ENCODE peak calls at places on chromosome 6, in nine cellular contexts. G, B, X, V, P, F, Z, N and C are unnamed samples.
A peak's percentile ranks its signal among the peaks of the same experiment; 100 is the strongest.

GRCh38 chr6:16872543-16873230 is 111.4 kb upstream of the ATXN1 start:
- DNase-seq in P (no peak), Z (no peak), X (no peak), F (no peak), B (no peak), G (no peak), V (no peak), N (peak; percentile 12), C (peak; percentile 11)

GRCh38 chr6:30163090-30163917 is at the start of gene TRIM15:
- DNase-seq in X (no peak), F (no peak), G (peak; percentile 79), N (peak; percentile 60), Z (no peak), B (no peak), V (no peak), P (no peak), C (no peak)

GRCh38 chr6:40509716-40510260 is 77.4 kb downstream of the LRFN2 start:
- DNase-seq in V (no peak), Z (no peak), N (no peak), G (no peak), B (no peak), X (no peak), P (no peak), F (no peak), C (no peak)

GRCh38 chr6:170008386-170008785 is 257.0 kb downstream of the ERMARD start:
- DNase-seq in F (no peak), B (no peak), V (no peak), P (no peak), Z (no peak), G (no peak), X (no peak), N (no peak), C (no peak)

GRCh38 chr6:31898200-31899011 is 908 bp upstream of the EHMT2 start:
- DNase-seq in Z (no peak), P (no peak), N (peak; percentile 79), X (no peak), F (no peak), B (no peak), V (peak; percentile 42), G (peak; percentile 65), C (peak; percentile 55)

GRCh38 chr6:109515781-109516409 is 32.9 kb upstream of the ZBTB24 start:
- DNase-seq in P (no peak), N (no peak), V (no peak), B (no peak), G (no peak), F (no peak), Z (no peak), X (no peak), C (no peak)

GRCh38 chr6:151001387-151002063 is 136.0 kb downstream of the MTHFD1L start:
- DNase-seq in F (no peak), P (no peak), G (no peak), V (no peak), Z (no peak), X (no peak), B (no peak), N (no peak), C (peak; percentile 30)

GRCh38 chr6:11042750-11043551 is 1.2 kb downstream of the ELOVL2 start:
- DNase-seq in X (no peak), N (peak; percentile 6), Z (no peak), G (no peak), B (no peak), V (no peak), F (no peak), P (no peak), C (peak; percentile 23)

GRCh38 chr6:158143700-158144099 is 24.4 kb downstream of the SERAC1 start:
- DNase-seq in F (no peak), X (no peak), B (no peak), G (peak; percentile 43), P (no peak), N (peak; percentile 48), Z (no peak), V (no peak), C (peak; percentile 19)

GRCh38 chr6:88813045-88813444 is 150.4 kb downstream of the RNGTT start:
- DNase-seq in B (no peak), F (no peak), G (no peak), X (no peak), N (no peak), Z (no peak), V (no peak), P (no peak), C (no peak)

GRCh38 chr6:170028629-170029345 is 262.1 kb downstream of the DLL1 start:
- DNase-seq in Z (no peak), N (no peak), P (peak; percentile 48), V (no peak), B (peak; percentile 5), G (no peak), F (no peak), X (no peak), C (no peak)

GRCh38 chr6:41663558-41663957 is 25.3 kb downstream of the MDFI start:
- DNase-seq in F (no peak), B (no peak), V (no peak), P (no peak), Z (peak; percentile 18), G (no peak), N (no peak), X (peak; percentile 26), C (no peak)
- TF ChIP-seq CTCF in F (no peak), B (no peak), V (no peak), P (no peak), Z (no peak), G (no peak), N (no peak), X (no peak), C (no peak)

GRCh38 chr6:37306624-37307222 is 47.1 kb upstream of the RNF8 start:
- DNase-seq in B (no peak), Z (no peak), N (no peak), X (no peak), P (no peak), G (no peak), F (no peak), V (no peak), C (no peak)
- TF ChIP-seq CTCF in B (no peak), Z (no peak), N (no peak), X (no peak), P (no peak), G (no peak), F (no peak), V (no peak), C (peak; percentile 7)

GRCh38 chr6:15026832-15027231 is 219.0 kb upstream of the JARID2 start:
- DNase-seq in N (peak; percentile 33), G (peak; percentile 43), X (no peak), P (no peak), F (no peak), B (no peak), Z (no peak), V (no peak), C (no peak)

GRCh38 chr6:15025416-15025815 is 220.5 kb upstream of the JARID2 start:
- DNase-seq in Z (no peak), X (no peak), N (no peak), B (no peak), P (no peak), F (no peak), G (no peak), V (no peak), C (no peak)

GRCh38 chr6:15020114-15020770 is 225.6 kb upstream of the JARID2 start:
- DNase-seq in G (no peak), Z (no peak), F (no peak), V (no peak), X (no peak), P (no peak), N (no peak), B (no peak), C (no peak)

GRCh38 chr6:15021074-15021473 is 224.8 kb upstream of the JARID2 start:
- DNase-seq in B (no peak), N (no peak), Z (no peak), F (no peak), P (no peak), V (no peak), X (no peak), G (no peak), C (no peak)

GRCh38 chr6:15023448-15023847 is 222.4 kb upstream of the JARID2 start:
- DNase-seq in G (no peak), P (no peak), V (no peak), X (no peak), Z (no peak), F (no peak), N (peak; percentile 53), B (no peak), C (peak; percentile 76)
- TF ChIP-seq CTCF in G (no peak), P (no peak), V (no peak), X (no peak), Z (no peak), F (no peak), N (no peak), B (no peak), C (no peak)

GRCh38 chr6:161038229-161039003 is 46.8 kb downstream of the MAP3K4 start:
- DNase-seq in V (no peak), B (no peak), X (no peak), G (peak; percentile 81), Z (no peak), N (peak; percentile 92), P (no peak), F (no peak), C (peak; percentile 20)
- TF ChIP-seq CTCF in V (no peak), B (no peak), X (no peak), G (no peak), Z (no peak), N (peak; percentile 31), P (no peak), F (no peak), C (peak; percentile 10)